ENCODE peak calls at places on chromosomes 7 and 10, in six cellular contexts. Z is MM.1S, D is HCT116, H is PC-3, X is OCI-LY7, J is neural progenitor cell. R is an unnamed sample.

GRCh38 chr7:24346129-24346528 is 62.1 kb downstream of the NPY start:
- DNase-seq in J (no peak), Z (no peak), H (peak), D (no peak), X (no peak), R (no peak)

GRCh38 chr7:2251841-2252771 is 10.1 kb downstream of the NUDT1 start:
- DNase-seq in D (no peak), X (no peak), H (no peak), Z (no peak), J (no peak), R (no peak)

GRCh38 chr10:82150123-82150900 is 275.3 kb downstream of the NRG3 start:
- DNase-seq in J (peak), Z (no peak), X (peak), D (no peak), H (no peak), R (no peak)

GRCh38 chr10:108375691-108376090 is 1211.2 kb upstream of the SORCS1 start:
- DNase-seq in J (no peak), X (no peak), Z (no peak), H (no peak), D (no peak), R (peak)

GRCh38 chr7:107505997-107506682 is 36.3 kb downstream of the GPR22 start:
- DNase-seq in X (peak), Z (no peak), D (no peak), J (no peak), H (peak), R (no peak)

GRCh38 chr7:151865070-151865670 is 11.7 kb downstream of the PRKAG2 start:
- DNase-seq in X (no peak), Z (no peak), D (no peak), J (no peak), H (no peak), R (no peak)

GRCh38 chr7:142153400-142153799 is 41.9 kb downstream of the MGAM2 start:
- DNase-seq in J (peak), D (no peak), H (peak), X (no peak), Z (peak), R (peak)

GRCh38 chr7:16271990-16272665 is 149.2 kb downstream of the CRPPA start:
- DNase-seq in H (peak), J (no peak), D (peak), X (no peak), Z (no peak), R (peak)

GRCh38 chr10:103598654-103599115 is 105.2 kb downstream of the NEURL1 start:
- DNase-seq in D (peak), X (peak), Z (no peak), J (peak), H (peak), R (peak)

GRCh38 chr10:46516660-46517416 is 39.6 kb downstream of the GPRIN2 start:
- DNase-seq in J (no peak), H (peak), D (no peak), X (no peak), Z (no peak), R (peak)

GRCh38 chr10:103442031-103442461 is 10.1 kb downstream of the CALHM2 start:
- DNase-seq in Z (no peak), H (no peak), D (no peak), X (no peak), J (no peak), R (peak)

GRCh38 chr7:12067156-12067831 is 143.8 kb upstream of the TMEM106B start:
- DNase-seq in D (peak), Z (peak), X (peak), J (peak), H (peak), R (peak)

GRCh38 chr10:29596826-29597225 is 37.9 kb downstream of the SVIL start:
- DNase-seq in J (no peak), X (no peak), D (no peak), Z (no peak), H (no peak), R (no peak)

GRCh38 chr10:18079665-18080295 is 60.4 kb upstream of the CACNB2 start:
- DNase-seq in J (no peak), X (no peak), Z (no peak), H (peak), D (no peak), R (peak)

GRCh38 chr10:119078422-119079179 is 2.0 kb downstream of the EIF3A start:
- DNase-seq in X (no peak), D (no peak), H (no peak), J (no peak), Z (no peak), R (peak)

GRCh38 chr10:44233561-44234470 is 151.1 kb downstream of the CXCL12 start:
- DNase-seq in H (no peak), J (peak), X (no peak), D (no peak), Z (no peak), R (no peak)
- H2AFZ ChIP-seq in H (no peak), J (peak), X (no peak), D (no peak), Z (no peak), R (no peak)

GRCh38 chr7:18425873-18426520 is 69.6 kb upstream of the HDAC9 start:
- DNase-seq in Z (no peak), J (no peak), D (no peak), H (no peak), X (no peak), R (no peak)

GRCh38 chr7:18429547-18429946 is 66.0 kb upstream of the HDAC9 start:
- DNase-seq in H (peak), Z (no peak), J (no peak), X (no peak), D (no peak), R (peak)

GRCh38 chr7:18430810-18431209 is 64.7 kb upstream of the HDAC9 start:
- DNase-seq in Z (no peak), D (no peak), H (no peak), X (no peak), J (no peak), R (no peak)

GRCh38 chr7:18425227-18425626 is 70.3 kb upstream of the HDAC9 start:
- DNase-seq in D (no peak), Z (no peak), H (no peak), X (no peak), J (no peak), R (no peak)

DNA sequence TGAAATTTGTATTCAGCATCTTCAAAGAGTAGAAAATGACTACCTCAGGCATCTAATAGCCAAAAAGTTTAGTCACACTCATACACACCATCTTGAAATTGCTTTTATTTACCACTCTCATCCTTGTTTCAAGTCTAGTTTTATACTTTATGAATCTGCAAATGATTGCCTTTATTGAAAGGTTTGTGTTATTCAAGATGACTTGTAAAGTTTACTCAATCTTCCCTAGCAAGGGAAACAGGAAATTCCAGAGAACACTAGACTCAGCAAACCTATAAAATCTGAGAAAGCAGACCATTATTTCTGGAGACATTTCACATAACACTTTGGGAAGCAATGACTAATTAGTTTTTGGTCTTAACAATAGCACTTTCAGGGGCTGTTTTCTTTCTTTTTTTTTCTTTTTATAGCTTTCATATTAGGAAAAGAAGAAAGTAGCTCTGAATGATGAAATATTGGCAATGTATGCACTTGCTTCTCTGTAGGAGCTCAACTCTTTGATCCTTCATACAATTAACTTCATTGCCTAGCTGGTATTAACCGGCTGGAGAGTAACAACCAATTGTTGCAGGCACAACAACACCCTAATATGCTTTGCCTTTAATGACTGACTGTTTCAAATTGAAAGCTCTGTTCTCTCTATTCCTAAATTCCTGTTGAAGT is 68.9 kb upstream of the HDAC9 start:
- DNase-seq in X (no peak), J (no peak), H (peak), D (no peak), Z (no peak), R (peak)
- TF ChIP-seq EZH2phosphoT487 in X (no peak), J (no peak), H (no peak), D (no peak), Z (no peak), R (no peak)

DNA sequence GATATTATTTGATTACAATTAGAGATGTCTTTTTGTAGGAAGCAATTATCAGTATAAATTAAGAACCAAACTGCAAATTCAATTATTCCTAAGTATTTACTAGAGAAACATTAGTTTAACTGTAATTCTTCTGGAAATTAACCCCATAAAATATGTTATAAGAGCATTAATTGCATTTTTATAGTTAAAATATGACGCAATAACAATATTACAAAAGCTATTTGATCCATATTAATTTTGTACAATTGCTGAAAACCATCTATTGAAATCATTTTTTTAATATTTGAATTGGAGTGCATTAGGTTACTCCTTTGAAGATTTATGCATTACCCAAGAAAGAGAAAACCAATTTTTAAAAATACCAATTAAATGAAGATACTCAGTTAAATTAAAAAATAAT is 254.8 kb upstream of the LRRTM3 start:
- DNase-seq in X (no peak), D (no peak), H (no peak), J (no peak), Z (no peak), R (no peak)
- H2AFZ ChIP-seq in X (no peak), D (no peak), H (no peak), J (no peak), Z (no peak), R (no peak)

DNA sequence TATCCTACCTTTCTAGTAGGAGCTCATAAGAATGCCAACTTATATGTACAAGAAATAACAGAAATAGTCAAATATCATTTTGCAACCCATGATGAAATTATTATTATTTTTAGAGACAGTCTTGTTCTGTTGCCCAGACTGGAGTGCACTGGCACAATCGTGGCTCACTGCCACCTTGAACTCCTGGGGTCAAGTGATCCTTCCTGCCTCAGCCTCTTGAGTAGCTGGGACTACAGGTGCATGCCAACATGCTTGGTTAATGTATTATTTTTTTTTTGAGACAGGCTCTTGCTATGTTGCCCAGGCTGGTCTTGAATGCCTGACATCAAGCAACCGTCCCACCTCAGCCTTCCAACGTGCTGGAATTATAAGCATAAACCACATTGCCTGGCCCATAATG is 44.8 kb downstream of the TNPO3 start:
- DNase-seq in X (peak), D (no peak), J (no peak), Z (no peak), H (no peak), R (no peak)
- TF ChIP-seq EZH2phosphoT487 in X (no peak), D (no peak), J (no peak), Z (no peak), H (no peak), R (no peak)

DNA sequence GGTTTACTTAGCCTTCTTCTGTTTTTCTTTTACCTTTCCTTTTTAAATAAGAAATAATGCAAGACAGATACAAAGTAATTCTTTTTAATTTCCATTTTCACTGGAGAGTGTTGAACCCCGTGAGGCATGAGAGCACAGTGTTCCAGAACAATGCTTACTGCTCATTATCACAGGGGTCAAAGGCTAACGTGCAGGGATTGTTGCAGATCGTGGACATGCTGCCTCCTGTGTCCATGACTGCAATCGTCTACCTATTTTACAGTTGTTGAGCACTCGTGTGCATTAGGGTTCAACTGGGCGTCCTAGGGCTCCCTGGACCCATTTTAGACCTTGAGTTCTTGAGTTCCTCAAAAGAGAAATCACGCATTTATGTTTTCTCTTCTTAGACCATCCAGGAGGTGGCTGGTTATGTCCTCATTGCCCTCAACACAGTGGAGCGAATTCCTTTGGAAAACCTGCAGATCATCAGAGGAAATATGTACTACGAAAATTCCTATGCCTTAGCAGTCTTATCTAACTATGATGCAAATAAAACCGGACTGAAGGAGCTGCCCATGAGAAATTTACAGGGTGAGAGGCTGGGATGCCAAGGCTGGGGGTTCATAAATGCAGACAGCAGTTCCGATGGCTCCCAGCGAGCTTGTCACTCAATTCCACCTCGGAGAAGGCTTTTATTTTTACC is 124.2 kb downstream of the EGFR start:
- DNase-seq in H (no peak), Z (no peak), X (no peak), D (no peak), J (no peak), R (no peak)
- H2AFZ ChIP-seq in H (no peak), Z (no peak), X (no peak), D (no peak), J (no peak), R (no peak)

DNA sequence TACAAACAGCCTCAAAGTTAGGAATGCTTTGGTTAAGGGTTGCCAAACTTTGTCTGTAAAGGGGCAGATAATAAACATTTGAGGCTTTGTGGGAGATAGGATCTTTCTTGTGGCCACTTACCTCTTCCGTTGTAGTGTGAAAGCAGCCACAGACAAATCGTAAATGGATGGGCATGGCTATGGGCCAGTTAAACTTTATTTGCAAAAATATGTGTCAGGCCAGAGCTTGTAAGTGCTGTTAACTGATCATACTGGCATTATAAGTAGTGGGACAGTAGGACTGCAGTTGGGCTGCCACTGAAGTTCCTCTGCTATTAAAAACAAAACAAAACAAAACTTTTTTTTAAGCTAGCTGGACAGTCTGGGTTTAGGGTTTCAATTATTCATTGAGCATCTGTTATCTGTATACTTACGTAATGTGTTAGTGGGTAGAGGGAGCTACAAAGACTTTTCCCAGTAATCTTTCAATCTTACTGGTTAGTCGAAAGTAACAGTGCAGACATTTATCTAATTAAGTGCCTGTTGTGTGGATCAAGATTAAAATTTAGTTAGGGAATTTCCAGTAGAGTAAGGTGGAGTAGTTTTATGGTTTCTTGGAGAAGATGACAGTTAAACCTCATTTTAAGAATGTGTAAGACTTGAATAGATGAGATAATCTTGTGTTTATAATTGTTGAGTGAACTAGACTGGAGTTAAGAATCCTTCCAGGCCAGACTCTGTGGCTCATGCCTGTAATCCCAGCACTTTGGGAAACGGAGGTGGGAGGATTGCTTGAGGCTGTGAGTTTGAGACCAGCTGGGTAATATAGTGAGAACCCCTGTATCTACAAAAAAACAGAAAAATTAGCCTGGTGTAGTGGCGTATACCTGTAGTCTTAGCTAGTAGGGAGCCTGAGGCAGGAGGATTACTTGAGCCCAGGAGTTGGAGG is 100.1 kb downstream of the BTRC start:
- DNase-seq in J (no peak), D (no peak), H (peak), X (no peak), Z (no peak), R (no peak)
- TF ChIP-seq EZH2phosphoT487 in J (no peak), D (no peak), H (no peak), X (no peak), Z (no peak), R (no peak)